ENCODE peak calls at places on chromosomes 7 and 10, in four cellular contexts. J is IMR-90, U is H1, I is mesendoderm. D is an unnamed sample.

GRCh38 chr10:67221939-67222494 is 296.2 kb downstream of the LRRTM3 start:
- DNase-seq in J (no peak), U (no peak), I (no peak), D (no peak)

GRCh38 chr10:77583527-77583926 is 54.1 kb downstream of the KCNMA1 start:
- DNase-seq in J (no peak), U (no peak), I (no peak), D (no peak)

GRCh38 chr10:80154978-80155695 is 22.6 kb downstream of the PLAC9 start:
- DNase-seq in J (peak), U (no peak), I (no peak), D (no peak)

GRCh38 chr10:132787253-132788179 is 1.6 kb upstream of the NKX6-2 start:
- DNase-seq in J (no peak), U (no peak), I (peak), D (peak)

GRCh38 chr10:114541081-114541833 is 116.8 kb downstream of the ABLIM1 start:
- DNase-seq in J (peak), U (no peak), I (peak), D (no peak)

GRCh38 chr10:17122052-17122451 is 7.6 kb downstream of the CUBN start:
- DNase-seq in J (no peak), U (no peak), I (no peak), D (no peak)

GRCh38 chr7:41809487-41810257 is 106.8 kb upstream of the INHBA start:
- DNase-seq in J (peak), U (no peak), I (no peak), D (no peak)

GRCh38 chr10:113742466-113742865 is 9.0 kb upstream of the PLEKHS1 start:
- DNase-seq in J (no peak), U (no peak), I (no peak), D (no peak)

GRCh38 chr7:129713544-129713943 is 102.0 kb downstream of the NRF1 start:
- DNase-seq in J (no peak), U (no peak), I (no peak), D (no peak)

GRCh38 chr7:86911703-86912102 is 147.8 kb downstream of the ELAPOR2 start:
- DNase-seq in J (no peak), U (no peak), I (peak), D (no peak)

GRCh38 chr10:7193369-7193768 is 217.5 kb downstream of the SFMBT2 start:
- DNase-seq in J (no peak), U (no peak), I (no peak), D (no peak)

GRCh38 chr10:7189909-7190308 is 220.9 kb downstream of the SFMBT2 start:
- DNase-seq in J (no peak), U (no peak), I (no peak), D (no peak)

GRCh38 chr10:7192831-7193348 is 217.9 kb downstream of the SFMBT2 start:
- DNase-seq in J (no peak), U (no peak), I (no peak), D (no peak)

GRCh38 chr10:7194571-7194970 is 216.3 kb downstream of the SFMBT2 start:
- DNase-seq in J (no peak), U (no peak), I (no peak), D (no peak)

GRCh38 chr10:7192041-7192440 is 218.8 kb downstream of the SFMBT2 start:
- DNase-seq in J (no peak), U (no peak), I (no peak), D (no peak)
- H4K5ac ChIP-seq in J (no peak), U (no peak), I (no peak), D (no peak)

DNA sequence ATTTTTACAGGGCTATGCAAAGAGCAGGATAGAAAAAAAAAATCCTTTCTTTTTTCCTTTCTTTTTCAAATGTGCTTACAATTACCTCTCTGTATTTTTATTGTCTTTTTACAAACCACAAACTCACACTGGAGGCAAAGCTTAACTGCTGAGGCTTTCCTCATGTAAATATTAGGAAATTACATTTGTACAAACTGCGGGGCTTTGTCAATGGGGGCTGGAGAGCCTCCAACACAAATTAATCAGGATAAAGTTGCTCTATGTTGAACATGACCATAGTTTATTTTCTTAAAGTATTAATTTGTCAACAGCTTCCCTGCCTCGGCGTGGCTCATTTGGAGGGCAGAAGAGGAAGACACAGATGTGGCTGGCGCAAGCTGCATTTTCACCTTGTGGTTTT is 411.7 kb upstream of the MKI67 start:
- DNase-seq in J (no peak), U (no peak), I (no peak), D (no peak)
- H4K5ac ChIP-seq in J (no peak), U (no peak), I (no peak), D (no peak)

DNA sequence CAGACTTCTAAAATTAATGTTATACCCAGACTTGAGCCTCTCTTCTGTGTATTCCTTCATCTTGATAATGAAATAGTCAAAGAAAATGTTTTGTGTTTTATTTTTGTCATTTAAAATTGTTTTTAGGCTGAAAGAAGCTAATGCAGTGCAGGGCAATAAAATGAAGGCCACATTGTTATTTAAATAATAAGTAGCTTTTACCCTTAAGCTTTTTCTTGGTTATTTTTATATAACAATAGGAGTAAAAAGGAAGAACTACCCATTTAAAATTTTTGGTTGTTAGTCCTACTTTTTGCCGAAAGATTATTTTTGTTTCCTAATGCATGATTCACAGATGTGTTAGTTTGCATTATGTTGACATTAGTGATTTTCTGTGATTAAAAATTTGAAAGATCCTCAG is 181.0 kb upstream of the MEOX2 start:
- DNase-seq in J (no peak), U (no peak), I (no peak), D (no peak)
- H4K5ac ChIP-seq in J (no peak), U (no peak), I (no peak), D (no peak)

GRCh38 chr7:99848420-99849216 is 20.8 kb downstream of the CYP3A43 start:
- DNase-seq in J (no peak), U (no peak), I (no peak), D (no peak)
- H4K5ac ChIP-seq in J (no peak), U (no peak), I (no peak), D (no peak)

DNA sequence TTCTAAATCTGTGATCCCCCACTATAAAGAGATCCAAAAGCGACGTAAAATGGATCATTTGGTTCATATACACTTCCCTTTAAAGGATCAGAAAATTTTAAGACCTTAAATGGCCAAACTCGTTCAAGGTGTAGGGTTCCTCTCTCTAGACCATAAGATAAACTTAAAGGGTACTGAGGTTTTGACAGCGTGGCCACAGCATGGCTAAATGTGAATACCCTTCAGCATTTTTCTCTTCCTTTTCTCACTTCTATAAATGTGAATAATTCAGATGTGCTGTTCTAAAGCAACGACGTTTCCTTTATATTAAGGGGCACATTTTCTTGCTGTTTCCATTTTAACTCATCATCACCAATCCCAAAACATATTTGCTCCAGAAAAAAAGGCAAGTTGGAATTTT is 5.2 kb downstream of the ZCWPW1 start:
- DNase-seq in J (no peak), U (no peak), I (no peak), D (no peak)
- H4K5ac ChIP-seq in J (no peak), U (no peak), I (no peak), D (no peak)

GRCh38 chr10:89216056-89216455 is 8.9 kb upstream of the CH25H start:
- DNase-seq in J (no peak), U (no peak), I (no peak), D (no peak)

GRCh38 chr10:89214766-89215165 is 7.6 kb upstream of the CH25H start:
- DNase-seq in J (no peak), U (no peak), I (no peak), D (no peak)

GRCh38 chr10:89215511-89215910 is 8.4 kb upstream of the CH25H start:
- DNase-seq in J (peak), U (no peak), I (no peak), D (no peak)

GRCh38 chr10:89219512-89220218 is 12.5 kb upstream of the CH25H start:
- DNase-seq in J (no peak), U (no peak), I (no peak), D (no peak)

GRCh38 chr10:89217057-89217990 is 10.2 kb upstream of the CH25H start:
- DNase-seq in J (peak), U (no peak), I (peak), D (no peak)
- H4K5ac ChIP-seq in J (no peak), U (no peak), I (no peak), D (no peak)

GRCh38 chr7:152847491-152847890 is 87.9 kb downstream of the ACTR3B start:
- DNase-seq in J (no peak), U (no peak), I (no peak), D (no peak)

GRCh38 chr7:152851326-152851725 is 91.8 kb downstream of the ACTR3B start:
- DNase-seq in J (no peak), U (no peak), I (no peak), D (no peak)

GRCh38 chr7:152850420-152850819 is 90.9 kb downstream of the ACTR3B start:
- DNase-seq in J (no peak), U (no peak), I (no peak), D (no peak)

GRCh38 chr7:152849128-152849527 is 89.6 kb downstream of the ACTR3B start:
- DNase-seq in J (no peak), U (no peak), I (no peak), D (no peak)

DNA sequence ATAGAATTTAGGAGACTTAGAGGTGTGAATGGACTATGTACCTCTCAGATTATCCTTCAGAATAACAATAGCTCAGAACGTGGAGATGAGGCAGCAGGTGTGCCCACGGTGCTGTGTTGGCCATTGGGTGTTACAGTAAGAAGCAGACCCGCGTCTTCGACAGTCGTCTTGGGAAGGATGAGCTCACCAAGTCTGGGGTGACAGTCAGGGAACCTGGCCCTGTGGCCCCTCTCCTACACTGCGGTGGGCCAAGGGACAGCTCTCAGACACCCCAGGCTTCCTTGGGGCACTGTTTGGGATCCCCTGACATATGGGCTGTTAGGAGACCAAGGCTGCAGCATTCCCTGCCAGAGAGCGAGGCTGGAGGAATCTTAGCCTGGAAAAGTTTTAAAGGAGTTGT is 88.5 kb downstream of the ACTR3B start:
- DNase-seq in J (no peak), U (no peak), I (no peak), D (no peak)
- H4K5ac ChIP-seq in J (no peak), U (no peak), I (no peak), D (no peak)

DNA sequence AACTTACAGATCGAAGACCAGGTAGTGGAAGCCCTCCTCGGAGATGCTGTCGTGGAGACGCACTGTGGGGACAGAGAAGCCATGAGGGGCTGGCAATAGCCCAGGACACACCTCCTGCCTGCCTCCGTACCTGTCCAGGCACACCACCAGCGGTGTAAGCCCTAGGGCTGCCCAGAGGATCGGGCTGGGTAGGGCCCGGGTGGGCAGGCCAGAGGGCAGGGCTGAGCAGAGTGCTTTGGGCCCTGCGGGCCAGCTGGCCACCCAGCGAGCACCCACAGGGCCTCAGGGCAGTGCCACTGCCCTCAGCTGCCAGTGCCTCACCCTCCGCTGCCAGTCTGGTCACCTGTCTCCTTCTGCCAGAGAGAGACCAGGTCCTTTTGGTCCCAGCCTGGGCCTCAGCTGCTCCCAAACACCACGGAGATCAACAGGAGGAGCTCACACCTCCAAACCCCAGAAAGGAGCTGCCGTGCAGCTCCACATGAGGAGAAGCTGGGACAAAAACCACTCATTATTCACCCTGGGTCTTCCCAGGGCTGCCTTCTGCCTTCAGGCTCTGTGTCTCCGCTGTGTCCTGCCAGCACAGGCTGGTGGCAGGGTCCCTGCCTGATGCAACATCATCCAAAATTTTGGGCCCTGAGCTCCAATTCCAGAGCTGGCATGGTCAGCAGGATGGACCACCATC is 58.2 kb downstream of the YKT6 start:
- DNase-seq in J (no peak), U (no peak), I (no peak), D (no peak)
- H4K5ac ChIP-seq in J (no peak), U (no peak), I (no peak), D (no peak)

GRCh38 chr10:82397859-82398258 is 522.9 kb downstream of the NRG3 start:
- DNase-seq in J (no peak), U (no peak), I (peak), D (no peak)

GRCh38 chr10:82399850-82400249 is 524.9 kb downstream of the NRG3 start:
- DNase-seq in J (no peak), U (no peak), I (no peak), D (no peak)

DNA sequence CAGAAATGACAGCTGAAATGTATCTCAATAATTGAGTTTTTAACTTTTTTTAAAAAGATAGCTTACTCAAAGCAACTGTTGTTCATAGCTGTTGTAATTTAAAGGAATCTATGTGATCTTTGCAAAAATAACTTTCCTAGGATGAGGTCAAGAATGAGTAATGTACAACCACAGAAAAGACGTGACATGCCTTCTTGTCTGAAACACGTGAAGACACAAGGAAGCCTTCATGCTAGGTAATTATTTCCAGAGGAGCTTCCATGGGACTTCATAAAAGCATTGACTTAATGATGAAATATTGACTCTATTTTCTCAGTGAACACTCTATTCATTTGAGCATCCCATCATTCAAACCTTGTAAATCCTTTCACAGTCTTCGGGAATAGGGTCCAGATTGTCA is 527.9 kb downstream of the NRG3 start:
- DNase-seq in J (no peak), U (no peak), I (no peak), D (no peak)
- H4K5ac ChIP-seq in J (no peak), U (no peak), I (no peak), D (no peak)